ENCODE peak calls at places on chromosomes 16 and 17, in four cellular contexts. One of them, this sample, is unnamed.

GRCh38 chr17:8121531-8122390 is 2.1 kb downstream of the HES7 start:
- DNase-seq in thoracic aorta: no peak
- DNase-seq in left ventricle myocardium inferior: no peak
- DNase-seq in GM13976: peak; percentile 77
- DNase-seq in this sample: no peak

GRCh38 chr16:85359147-85359822 is 247.0 kb upstream of the CIBAR2 start:
- DNase-seq in thoracic aorta: no peak
- DNase-seq in left ventricle myocardium inferior: no peak
- DNase-seq in GM13976: no peak
- DNase-seq in this sample: no peak

GRCh38 chr17:81523139-81524062 is 4.8 kb upstream of the FSCN2 start:
- DNase-seq in GM13976: no peak
- DNase-seq in left ventricle myocardium inferior: no peak
- DNase-seq in thoracic aorta: no peak
- DNase-seq in this sample: no peak

GRCh38 chr17:40363480-40363838 is 1.1 kb downstream of the GJD3 start:
- DNase-seq in thoracic aorta: no peak
- DNase-seq in GM13976: no peak
- DNase-seq in left ventricle myocardium inferior: no peak
- DNase-seq in this sample: no peak

GRCh38 chr16:67674851-67675578 is 8.4 kb downstream of the C16orf86 start:
- DNase-seq in thoracic aorta: no peak
- DNase-seq in GM13976: peak; percentile 22
- DNase-seq in left ventricle myocardium inferior: no peak
- DNase-seq in this sample: no peak

GRCh38 chr17:22490399-22490798 is 798.1 kb downstream of the KCNJ18 start:
- DNase-seq in left ventricle myocardium inferior: no peak
- DNase-seq in thoracic aorta: no peak
- DNase-seq in GM13976: no peak
- DNase-seq in this sample: no peak

GRCh38 chr17:6752068-6752909 is 3.6 kb upstream of the XAF1 start:
- DNase-seq in left ventricle myocardium inferior: no peak
- DNase-seq in GM13976: no peak
- DNase-seq in thoracic aorta: peak; percentile 15
- DNase-seq in this sample: no peak

GRCh38 chr16:71854369-71854948 is 8.7 kb downstream of the ATXN1L start:
- DNase-seq in left ventricle myocardium inferior: no peak
- DNase-seq in GM13976: no peak
- DNase-seq in thoracic aorta: no peak
- DNase-seq in this sample: no peak

GRCh38 chr16:88499836-88500251 is 46.8 kb downstream of the ZFPM1 start:
- DNase-seq in left ventricle myocardium inferior: no peak
- DNase-seq in thoracic aorta: no peak
- DNase-seq in GM13976: no peak
- DNase-seq in this sample: no peak

GRCh38 chr17:43027091-43028032 is 2.3 kb downstream of the RND2 start:
- DNase-seq in GM13976: no peak
- DNase-seq in left ventricle myocardium inferior: no peak
- DNase-seq in thoracic aorta: no peak
- DNase-seq in this sample: no peak

GRCh38 chr16:73154063-73154870 is 106.3 kb upstream of the ZFHX3 start:
- DNase-seq in left ventricle myocardium inferior: peak; percentile 48
- DNase-seq in GM13976: no peak
- DNase-seq in thoracic aorta: no peak
- DNase-seq in this sample: no peak

GRCh38 chr17:3647769-3648540 is 11.4 kb downstream of the CTNS start:
- DNase-seq in thoracic aorta: no peak
- DNase-seq in left ventricle myocardium inferior: peak; percentile 52
- DNase-seq in GM13976: no peak
- DNase-seq in this sample: no peak

GRCh38 chr17:8006836-8007680 is 4.6 kb downstream of the GUCY2D start:
- DNase-seq in left ventricle myocardium inferior: no peak
- DNase-seq in GM13976: no peak
- DNase-seq in thoracic aorta: no peak
- DNase-seq in this sample: no peak

GRCh38 chr17:78151514-78152008 is 5.4 kb downstream of the C17orf99 start:
- DNase-seq in left ventricle myocardium inferior: no peak
- DNase-seq in GM13976: no peak
- DNase-seq in thoracic aorta: no peak
- DNase-seq in this sample: no peak

GRCh38 chr17:28745777-28746473 is 2.1 kb downstream of the TRAF4 start:
- DNase-seq in thoracic aorta: no peak
- DNase-seq in left ventricle myocardium inferior: no peak
- DNase-seq in GM13976: no peak
- DNase-seq in this sample: no peak